ENCODE peak calls at places on chromosomes 2 and 18, in eight cellular contexts. One of them, this sample, is unnamed.

GRCh38 chr2:219099319-219099718 is 38.6 kb upstream of the IHH start:
- DNase-seq in fibroblast of lung: peak
- DNase-seq in cardiac muscle cell: no peak
- DNase-seq in MM.1S: no peak
- DNase-seq in tibial artery: no peak
- DNase-seq in neural crest cell: no peak
- DNase-seq in HFFc6: peak
- DNase-seq in pancreas: no peak
- DNase-seq in this sample: no peak

GRCh38 chr2:11239718-11240462 is 84.6 kb downstream of the SLC66A3 start:
- DNase-seq in pancreas: no peak
- DNase-seq in neural crest cell: no peak
- DNase-seq in fibroblast of lung: no peak
- DNase-seq in MM.1S: no peak
- DNase-seq in HFFc6: peak
- DNase-seq in cardiac muscle cell: no peak
- DNase-seq in tibial artery: no peak
- DNase-seq in this sample: no peak

GRCh38 chr2:48601349-48601748 is 16.3 kb upstream of the GTF2A1L start:
- DNase-seq in MM.1S: peak
- DNase-seq in fibroblast of lung: peak
- DNase-seq in pancreas: no peak
- DNase-seq in neural crest cell: no peak
- DNase-seq in cardiac muscle cell: peak
- DNase-seq in HFFc6: no peak
- DNase-seq in tibial artery: no peak
- DNase-seq in this sample: no peak

GRCh38 chr2:189411860-189412259 is 29.4 kb upstream of the WDR75 start:
- DNase-seq in neural crest cell: no peak
- DNase-seq in HFFc6: peak
- DNase-seq in cardiac muscle cell: no peak
- DNase-seq in fibroblast of lung: peak
- DNase-seq in MM.1S: no peak
- DNase-seq in tibial artery: no peak
- DNase-seq in pancreas: no peak
- DNase-seq in this sample: no peak

GRCh38 chr2:68216454-68217310 is 35.6 kb downstream of the PPP3R1 start:
- DNase-seq in fibroblast of lung: no peak
- DNase-seq in cardiac muscle cell: no peak
- DNase-seq in tibial artery: no peak
- DNase-seq in MM.1S: no peak
- DNase-seq in pancreas: no peak
- DNase-seq in neural crest cell: no peak
- DNase-seq in HFFc6: no peak
- DNase-seq in this sample: no peak

GRCh38 chr2:241821460-241822263 is 12.7 kb downstream of the NEU4 start:
- DNase-seq in tibial artery: no peak
- DNase-seq in HFFc6: no peak
- DNase-seq in neural crest cell: no peak
- DNase-seq in pancreas: no peak
- DNase-seq in cardiac muscle cell: no peak
- DNase-seq in MM.1S: no peak
- DNase-seq in fibroblast of lung: no peak
- DNase-seq in this sample: no peak

GRCh38 chr2:236714061-236714460 is 144.4 kb downstream of the ACKR3 start:
- DNase-seq in neural crest cell: no peak
- DNase-seq in pancreas: no peak
- DNase-seq in MM.1S: no peak
- DNase-seq in tibial artery: no peak
- DNase-seq in HFFc6: no peak
- DNase-seq in fibroblast of lung: no peak
- DNase-seq in cardiac muscle cell: no peak
- DNase-seq in this sample: no peak

GRCh38 chr18:13136056-13136688 is 82.4 kb upstream of the LDLRAD4 start:
- DNase-seq in pancreas: no peak
- DNase-seq in tibial artery: no peak
- DNase-seq in fibroblast of lung: no peak
- DNase-seq in neural crest cell: no peak
- DNase-seq in cardiac muscle cell: no peak
- DNase-seq in MM.1S: no peak
- DNase-seq in HFFc6: no peak
- DNase-seq in this sample: no peak

GRCh38 chr2:195813401-195813800 is 156.4 kb downstream of the SLC39A10 start:
- DNase-seq in pancreas: no peak
- DNase-seq in neural crest cell: no peak
- DNase-seq in MM.1S: no peak
- DNase-seq in HFFc6: no peak
- DNase-seq in cardiac muscle cell: no peak
- DNase-seq in fibroblast of lung: peak
- DNase-seq in tibial artery: no peak
- DNase-seq in this sample: no peak

GRCh38 chr2:96407041-96407918 is 71.7 kb downstream of the NCAPH start:
- DNase-seq in neural crest cell: peak
- DNase-seq in cardiac muscle cell: peak
- DNase-seq in pancreas: peak
- DNase-seq in tibial artery: peak
- DNase-seq in MM.1S: peak
- DNase-seq in fibroblast of lung: peak
- DNase-seq in HFFc6: peak
- DNase-seq in this sample: peak

GRCh38 chr18:3401669-3402620 is 48.0 kb upstream of the TGIF1 start:
- DNase-seq in neural crest cell: no peak
- DNase-seq in cardiac muscle cell: no peak
- DNase-seq in pancreas: no peak
- DNase-seq in tibial artery: no peak
- DNase-seq in fibroblast of lung: no peak
- DNase-seq in MM.1S: no peak
- DNase-seq in HFFc6: no peak
- DNase-seq in this sample: no peak

GRCh38 chr2:156536534-156536933 is 100.4 kb downstream of the GPD2 start:
- DNase-seq in neural crest cell: no peak
- DNase-seq in HFFc6: no peak
- DNase-seq in cardiac muscle cell: no peak
- DNase-seq in MM.1S: no peak
- DNase-seq in pancreas: no peak
- DNase-seq in tibial artery: no peak
- DNase-seq in fibroblast of lung: no peak
- DNase-seq in this sample: no peak

GRCh38 chr2:226427538-226428307 is 371.9 kb downstream of the IRS1 start:
- DNase-seq in neural crest cell: no peak
- DNase-seq in MM.1S: no peak
- DNase-seq in pancreas: no peak
- DNase-seq in tibial artery: peak
- DNase-seq in cardiac muscle cell: no peak
- DNase-seq in HFFc6: peak
- DNase-seq in fibroblast of lung: peak
- DNase-seq in this sample: no peak
- TF ChIP-seq CTCF in neural crest cell: no peak
- TF ChIP-seq CTCF in MM.1S: no peak
- TF ChIP-seq CTCF in pancreas: no peak
- TF ChIP-seq CTCF in tibial artery: no peak
- TF ChIP-seq CTCF in cardiac muscle cell: no peak
- TF ChIP-seq CTCF in HFFc6: peak
- TF ChIP-seq CTCF in fibroblast of lung: peak
- TF ChIP-seq CTCF in this sample: no peak

DNA sequence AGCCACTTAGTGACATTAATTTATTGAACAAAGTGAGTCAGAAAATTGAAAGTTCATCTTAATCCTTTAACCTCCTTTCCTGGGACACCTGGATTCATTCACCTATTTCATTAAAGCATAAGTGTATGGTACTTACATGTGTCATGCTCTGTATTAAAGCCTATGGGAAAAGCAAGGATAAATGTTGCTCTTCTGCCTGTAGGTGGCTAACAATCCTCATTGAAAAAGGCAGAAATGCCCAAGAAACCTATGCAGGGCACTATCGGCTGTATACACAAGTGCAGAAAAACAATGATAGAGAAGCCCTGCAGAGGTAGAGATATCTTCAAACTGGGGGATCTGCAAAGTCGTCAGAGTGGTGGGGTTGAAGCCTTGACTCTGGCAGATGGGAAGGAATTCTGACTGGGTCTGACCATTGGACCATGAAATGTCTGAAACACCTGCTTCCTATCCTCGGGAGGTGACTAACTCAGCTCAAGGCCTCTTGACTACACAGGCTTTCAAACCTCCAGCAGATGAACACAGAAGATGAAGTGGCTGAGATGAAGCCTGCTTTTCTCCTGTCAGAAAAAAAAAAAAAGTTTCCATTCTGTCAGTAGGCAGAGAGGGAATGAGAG is 83.1 kb downstream of the DCC start:
- DNase-seq in HFFc6: no peak
- DNase-seq in fibroblast of lung: no peak
- DNase-seq in tibial artery: no peak
- DNase-seq in neural crest cell: no peak
- DNase-seq in pancreas: no peak
- DNase-seq in MM.1S: no peak
- DNase-seq in cardiac muscle cell: no peak
- DNase-seq in this sample: no peak
- TF ChIP-seq CTCF in HFFc6: no peak
- TF ChIP-seq CTCF in fibroblast of lung: no peak
- TF ChIP-seq CTCF in tibial artery: no peak
- TF ChIP-seq CTCF in neural crest cell: peak
- TF ChIP-seq CTCF in pancreas: no peak
- TF ChIP-seq CTCF in MM.1S: no peak
- TF ChIP-seq CTCF in cardiac muscle cell: no peak
- TF ChIP-seq CTCF in this sample: no peak

GRCh38 chr2:134081238-134081637 is 172.6 kb upstream of the MGAT5 start:
- DNase-seq in neural crest cell: no peak
- DNase-seq in pancreas: no peak
- DNase-seq in tibial artery: no peak
- DNase-seq in MM.1S: no peak
- DNase-seq in HFFc6: no peak
- DNase-seq in fibroblast of lung: no peak
- DNase-seq in cardiac muscle cell: no peak
- DNase-seq in this sample: no peak

GRCh38 chr2:134078349-134078748 is 175.5 kb upstream of the MGAT5 start:
- DNase-seq in tibial artery: no peak
- DNase-seq in pancreas: no peak
- DNase-seq in HFFc6: no peak
- DNase-seq in cardiac muscle cell: no peak
- DNase-seq in MM.1S: no peak
- DNase-seq in fibroblast of lung: no peak
- DNase-seq in neural crest cell: no peak
- DNase-seq in this sample: no peak

GRCh38 chr2:134083548-134083947 is 170.3 kb upstream of the MGAT5 start:
- DNase-seq in MM.1S: no peak
- DNase-seq in tibial artery: no peak
- DNase-seq in HFFc6: no peak
- DNase-seq in neural crest cell: no peak
- DNase-seq in pancreas: no peak
- DNase-seq in fibroblast of lung: peak
- DNase-seq in cardiac muscle cell: no peak
- DNase-seq in this sample: no peak

GRCh38 chr2:134079373-134079772 is 174.5 kb upstream of the MGAT5 start:
- DNase-seq in MM.1S: no peak
- DNase-seq in HFFc6: no peak
- DNase-seq in pancreas: no peak
- DNase-seq in cardiac muscle cell: no peak
- DNase-seq in tibial artery: no peak
- DNase-seq in fibroblast of lung: no peak
- DNase-seq in neural crest cell: no peak
- DNase-seq in this sample: no peak

GRCh38 chr2:134080759-134081158 is 173.1 kb upstream of the MGAT5 start:
- DNase-seq in fibroblast of lung: no peak
- DNase-seq in MM.1S: no peak
- DNase-seq in HFFc6: no peak
- DNase-seq in tibial artery: no peak
- DNase-seq in pancreas: no peak
- DNase-seq in cardiac muscle cell: no peak
- DNase-seq in neural crest cell: no peak
- DNase-seq in this sample: no peak
- TF ChIP-seq CTCF in fibroblast of lung: no peak
- TF ChIP-seq CTCF in MM.1S: no peak
- TF ChIP-seq CTCF in HFFc6: no peak
- TF ChIP-seq CTCF in tibial artery: no peak
- TF ChIP-seq CTCF in pancreas: no peak
- TF ChIP-seq CTCF in cardiac muscle cell: no peak
- TF ChIP-seq CTCF in neural crest cell: no peak
- TF ChIP-seq CTCF in this sample: no peak

GRCh38 chr18:35971661-35972196 is 750 bp upstream of the RMP24 start:
- DNase-seq in MM.1S: no peak
- DNase-seq in pancreas: no peak
- DNase-seq in fibroblast of lung: no peak
- DNase-seq in tibial artery: no peak
- DNase-seq in cardiac muscle cell: no peak
- DNase-seq in HFFc6: no peak
- DNase-seq in neural crest cell: no peak
- DNase-seq in this sample: no peak

GRCh38 chr18:35973650-35974049 is 1.2 kb downstream of the RMP24 start:
- DNase-seq in tibial artery: no peak
- DNase-seq in cardiac muscle cell: no peak
- DNase-seq in pancreas: no peak
- DNase-seq in fibroblast of lung: no peak
- DNase-seq in neural crest cell: no peak
- DNase-seq in HFFc6: no peak
- DNase-seq in MM.1S: no peak
- DNase-seq in this sample: no peak

GRCh38 chr18:35969676-35970075 is 2.8 kb upstream of the RMP24 start:
- DNase-seq in HFFc6: no peak
- DNase-seq in fibroblast of lung: no peak
- DNase-seq in MM.1S: no peak
- DNase-seq in pancreas: no peak
- DNase-seq in tibial artery: no peak
- DNase-seq in cardiac muscle cell: no peak
- DNase-seq in neural crest cell: no peak
- DNase-seq in this sample: no peak

GRCh38 chr18:35974181-35974580 is 1.7 kb downstream of the RMP24 start:
- DNase-seq in pancreas: no peak
- DNase-seq in MM.1S: no peak
- DNase-seq in HFFc6: no peak
- DNase-seq in neural crest cell: no peak
- DNase-seq in cardiac muscle cell: no peak
- DNase-seq in tibial artery: no peak
- DNase-seq in fibroblast of lung: no peak
- DNase-seq in this sample: no peak

DNA sequence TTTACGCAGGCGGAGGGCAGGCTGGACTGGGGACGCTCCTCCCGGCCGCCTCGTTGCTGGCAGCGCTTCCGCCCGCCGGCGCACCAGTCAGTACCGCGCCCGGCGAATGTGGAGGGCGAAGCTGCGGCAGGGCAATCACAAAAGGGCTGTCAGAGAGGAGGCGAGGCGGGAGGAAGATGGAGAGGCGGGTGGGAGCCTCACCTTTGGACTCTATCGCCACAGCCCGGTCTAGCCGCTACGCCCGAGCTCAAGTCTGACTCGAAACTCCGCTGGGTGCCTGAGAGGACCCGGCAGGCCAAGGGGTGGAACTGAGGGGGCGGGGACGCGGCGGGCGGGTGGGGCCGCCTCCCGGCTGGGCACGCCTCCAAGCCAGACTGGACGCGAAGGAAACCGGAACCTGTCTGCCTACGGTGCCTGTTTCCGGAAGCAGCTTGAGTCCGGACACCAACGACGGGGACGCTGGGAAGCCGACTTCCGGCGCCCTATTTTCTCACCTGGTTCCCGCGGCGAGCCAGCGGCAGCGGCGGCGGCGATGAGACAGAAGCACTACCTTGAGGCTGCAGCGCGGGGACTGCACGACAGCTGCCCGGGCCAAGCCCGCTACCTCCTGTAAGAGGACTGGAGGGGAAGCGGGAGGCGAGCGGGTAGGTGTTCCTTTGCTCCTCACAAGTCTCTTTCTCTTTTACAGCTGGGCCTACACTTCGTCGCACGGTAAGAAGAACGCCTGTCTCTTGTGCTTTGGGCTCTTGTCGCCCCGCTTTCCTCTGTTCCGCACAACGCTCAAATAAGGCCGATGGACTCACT is at the start of gene RMP24:
- DNase-seq in tibial artery: peak
- DNase-seq in cardiac muscle cell: peak
- DNase-seq in pancreas: peak
- DNase-seq in HFFc6: peak
- DNase-seq in MM.1S: peak
- DNase-seq in neural crest cell: peak
- DNase-seq in fibroblast of lung: peak
- DNase-seq in this sample: peak
- TF ChIP-seq CTCF in tibial artery: no peak
- TF ChIP-seq CTCF in cardiac muscle cell: no peak
- TF ChIP-seq CTCF in pancreas: no peak
- TF ChIP-seq CTCF in HFFc6: no peak
- TF ChIP-seq CTCF in MM.1S: no peak
- TF ChIP-seq CTCF in neural crest cell: no peak
- TF ChIP-seq CTCF in fibroblast of lung: no peak
- TF ChIP-seq CTCF in this sample: no peak